ENCODE peak calls at places on chromosomes 7 and 10, in six cellular contexts. One of them, this sample, is unnamed.

GRCh38 chr7:129169171-129169643 is 19.2 kb upstream of the SMO start:
- DNase-seq in foreskin fibroblast: peak; percentile 35
- DNase-seq in substantia nigra: no peak
- DNase-seq in stimulated activated CD8-positive, alpha-beta memory T cell treated with anti-CD3 and anti-CD28 coated beads, Interleukin-7, amount 100 ng/mL, for 24 hours: no peak
- DNase-seq in AML-193: no peak
- DNase-seq in astrocyte of the cerebellum: no peak
- DNase-seq in this sample: no peak

GRCh38 chr10:73999703-74000102 is 1.8 kb downstream of the VCL start:
- DNase-seq in foreskin fibroblast: peak; percentile 60
- DNase-seq in substantia nigra: no peak
- DNase-seq in stimulated activated CD8-positive, alpha-beta memory T cell treated with anti-CD3 and anti-CD28 coated beads, Interleukin-7, amount 100 ng/mL, for 24 hours: no peak
- DNase-seq in AML-193: no peak
- DNase-seq in astrocyte of the cerebellum: no peak
- DNase-seq in this sample: peak; percentile 49

GRCh38 chr7:15747187-15748111 is 61.0 kb upstream of the MEOX2 start:
- DNase-seq in foreskin fibroblast: peak; percentile 32
- DNase-seq in substantia nigra: no peak
- DNase-seq in stimulated activated CD8-positive, alpha-beta memory T cell treated with anti-CD3 and anti-CD28 coated beads, Interleukin-7, amount 100 ng/mL, for 24 hours: no peak
- DNase-seq in AML-193: no peak
- DNase-seq in astrocyte of the cerebellum: no peak
- DNase-seq in this sample: no peak

GRCh38 chr10:114544045-114544659 is 113.9 kb downstream of the ABLIM1 start:
- DNase-seq in foreskin fibroblast: no peak
- DNase-seq in substantia nigra: no peak
- DNase-seq in stimulated activated CD8-positive, alpha-beta memory T cell treated with anti-CD3 and anti-CD28 coated beads, Interleukin-7, amount 100 ng/mL, for 24 hours: peak; percentile 26
- DNase-seq in AML-193: peak; percentile 83
- DNase-seq in astrocyte of the cerebellum: no peak
- DNase-seq in this sample: no peak

GRCh38 chr10:79496896-79497295 is 15.4 kb upstream of the EIF5AL1 start:
- DNase-seq in foreskin fibroblast: no peak
- DNase-seq in substantia nigra: no peak
- DNase-seq in stimulated activated CD8-positive, alpha-beta memory T cell treated with anti-CD3 and anti-CD28 coated beads, Interleukin-7, amount 100 ng/mL, for 24 hours: no peak
- DNase-seq in AML-193: no peak
- DNase-seq in astrocyte of the cerebellum: no peak
- DNase-seq in this sample: no peak

GRCh38 chr7:6057316-6058128 is 26.3 kb downstream of the ANKRD61 start:
- DNase-seq in foreskin fibroblast: no peak
- DNase-seq in substantia nigra: no peak
- DNase-seq in stimulated activated CD8-positive, alpha-beta memory T cell treated with anti-CD3 and anti-CD28 coated beads, Interleukin-7, amount 100 ng/mL, for 24 hours: no peak
- DNase-seq in AML-193: no peak
- DNase-seq in astrocyte of the cerebellum: no peak
- DNase-seq in this sample: no peak

GRCh38 chr10:29344073-29344820 is 55.4 kb downstream of the LYZL1 start:
- DNase-seq in foreskin fibroblast: peak; percentile 36
- DNase-seq in substantia nigra: no peak
- DNase-seq in stimulated activated CD8-positive, alpha-beta memory T cell treated with anti-CD3 and anti-CD28 coated beads, Interleukin-7, amount 100 ng/mL, for 24 hours: no peak
- DNase-seq in AML-193: no peak
- DNase-seq in astrocyte of the cerebellum: no peak
- DNase-seq in this sample: peak; percentile 35

GRCh38 chr10:77564781-77565589 is 72.6 kb downstream of the KCNMA1 start:
- DNase-seq in foreskin fibroblast: peak; percentile 70
- DNase-seq in substantia nigra: no peak
- DNase-seq in stimulated activated CD8-positive, alpha-beta memory T cell treated with anti-CD3 and anti-CD28 coated beads, Interleukin-7, amount 100 ng/mL, for 24 hours: no peak
- DNase-seq in AML-193: no peak
- DNase-seq in astrocyte of the cerebellum: no peak
- DNase-seq in this sample: peak; percentile 70

GRCh38 chr10:15137636-15138035 is 30.9 kb downstream of the NMT2 start:
- DNase-seq in foreskin fibroblast: peak; percentile 59
- DNase-seq in substantia nigra: no peak
- DNase-seq in stimulated activated CD8-positive, alpha-beta memory T cell treated with anti-CD3 and anti-CD28 coated beads, Interleukin-7, amount 100 ng/mL, for 24 hours: no peak
- DNase-seq in AML-193: no peak
- DNase-seq in astrocyte of the cerebellum: no peak
- DNase-seq in this sample: no peak

GRCh38 chr7:134991469-134992339 is 5.4 kb downstream of the AGBL3 start:
- DNase-seq in foreskin fibroblast: no peak
- DNase-seq in substantia nigra: no peak
- DNase-seq in stimulated activated CD8-positive, alpha-beta memory T cell treated with anti-CD3 and anti-CD28 coated beads, Interleukin-7, amount 100 ng/mL, for 24 hours: no peak
- DNase-seq in AML-193: no peak
- DNase-seq in astrocyte of the cerebellum: peak; percentile 29
- DNase-seq in this sample: peak; percentile 5

GRCh38 chr7:52909935-52910334 is 125.5 kb upstream of the POM121L12 start:
- DNase-seq in foreskin fibroblast: no peak
- DNase-seq in substantia nigra: no peak
- DNase-seq in stimulated activated CD8-positive, alpha-beta memory T cell treated with anti-CD3 and anti-CD28 coated beads, Interleukin-7, amount 100 ng/mL, for 24 hours: no peak
- DNase-seq in AML-193: no peak
- DNase-seq in astrocyte of the cerebellum: no peak
- DNase-seq in this sample: no peak

GRCh38 chr10:88763441-88763840 is 3.6 kb downstream of the LIPN start:
- DNase-seq in foreskin fibroblast: peak; percentile 52
- DNase-seq in substantia nigra: no peak
- DNase-seq in stimulated activated CD8-positive, alpha-beta memory T cell treated with anti-CD3 and anti-CD28 coated beads, Interleukin-7, amount 100 ng/mL, for 24 hours: no peak
- DNase-seq in AML-193: no peak
- DNase-seq in astrocyte of the cerebellum: no peak
- DNase-seq in this sample: no peak

GRCh38 chr10:25444266-25444665 is 269.5 kb downstream of the GPR158 start:
- DNase-seq in foreskin fibroblast: no peak
- DNase-seq in substantia nigra: no peak
- DNase-seq in stimulated activated CD8-positive, alpha-beta memory T cell treated with anti-CD3 and anti-CD28 coated beads, Interleukin-7, amount 100 ng/mL, for 24 hours: no peak
- DNase-seq in AML-193: no peak
- DNase-seq in astrocyte of the cerebellum: no peak
- DNase-seq in this sample: no peak

GRCh38 chr10:103661198-103661950 is 167.9 kb downstream of the NEURL1 start:
- DNase-seq in foreskin fibroblast: peak; percentile 96
- DNase-seq in substantia nigra: no peak
- DNase-seq in stimulated activated CD8-positive, alpha-beta memory T cell treated with anti-CD3 and anti-CD28 coated beads, Interleukin-7, amount 100 ng/mL, for 24 hours: no peak
- DNase-seq in AML-193: peak; percentile 50
- DNase-seq in astrocyte of the cerebellum: peak; percentile 71
- DNase-seq in this sample: peak; percentile 88

GRCh38 chr7:90816511-90817142 is 220.5 kb downstream of the CDK14 start:
- DNase-seq in foreskin fibroblast: peak; percentile 87
- DNase-seq in substantia nigra: no peak
- DNase-seq in stimulated activated CD8-positive, alpha-beta memory T cell treated with anti-CD3 and anti-CD28 coated beads, Interleukin-7, amount 100 ng/mL, for 24 hours: no peak
- DNase-seq in AML-193: no peak
- DNase-seq in astrocyte of the cerebellum: peak; percentile 96
- DNase-seq in this sample: peak; percentile 99

GRCh38 chr7:46933596-46933995 is 648.3 kb downstream of the TNS3 start:
- DNase-seq in foreskin fibroblast: peak; percentile 58
- DNase-seq in substantia nigra: no peak
- DNase-seq in stimulated activated CD8-positive, alpha-beta memory T cell treated with anti-CD3 and anti-CD28 coated beads, Interleukin-7, amount 100 ng/mL, for 24 hours: no peak
- DNase-seq in AML-193: no peak
- DNase-seq in astrocyte of the cerebellum: peak; percentile 26
- DNase-seq in this sample: no peak

GRCh38 chr10:18164093-18164492 is 23.9 kb downstream of the CACNB2 start:
- DNase-seq in foreskin fibroblast: peak; percentile 72
- DNase-seq in substantia nigra: no peak
- DNase-seq in stimulated activated CD8-positive, alpha-beta memory T cell treated with anti-CD3 and anti-CD28 coated beads, Interleukin-7, amount 100 ng/mL, for 24 hours: no peak
- DNase-seq in AML-193: no peak
- DNase-seq in astrocyte of the cerebellum: no peak
- DNase-seq in this sample: no peak

GRCh38 chr7:128831178-128831993 is 1.2 kb downstream of the FLNC start:
- DNase-seq in foreskin fibroblast: peak; percentile 89
- DNase-seq in substantia nigra: no peak
- DNase-seq in stimulated activated CD8-positive, alpha-beta memory T cell treated with anti-CD3 and anti-CD28 coated beads, Interleukin-7, amount 100 ng/mL, for 24 hours: no peak
- DNase-seq in AML-193: no peak
- DNase-seq in astrocyte of the cerebellum: peak; percentile 31
- DNase-seq in this sample: no peak

GRCh38 chr7:16667355-16667754 is 21.4 kb downstream of the BZW2 start:
- DNase-seq in foreskin fibroblast: no peak
- DNase-seq in substantia nigra: no peak
- DNase-seq in stimulated activated CD8-positive, alpha-beta memory T cell treated with anti-CD3 and anti-CD28 coated beads, Interleukin-7, amount 100 ng/mL, for 24 hours: no peak
- DNase-seq in AML-193: no peak
- DNase-seq in astrocyte of the cerebellum: no peak
- DNase-seq in this sample: no peak

GRCh38 chr10:74824184-74825032 is 2.0 kb upstream of the KAT6B start:
- DNase-seq in foreskin fibroblast: peak; percentile 62
- DNase-seq in substantia nigra: no peak
- DNase-seq in stimulated activated CD8-positive, alpha-beta memory T cell treated with anti-CD3 and anti-CD28 coated beads, Interleukin-7, amount 100 ng/mL, for 24 hours: no peak
- DNase-seq in AML-193: no peak
- DNase-seq in astrocyte of the cerebellum: no peak
- DNase-seq in this sample: no peak

GRCh38 chr10:17731331-17731730 is 20.7 kb upstream of the TMEM236 start:
- DNase-seq in foreskin fibroblast: no peak
- DNase-seq in substantia nigra: no peak
- DNase-seq in stimulated activated CD8-positive, alpha-beta memory T cell treated with anti-CD3 and anti-CD28 coated beads, Interleukin-7, amount 100 ng/mL, for 24 hours: no peak
- DNase-seq in AML-193: no peak
- DNase-seq in astrocyte of the cerebellum: no peak
- DNase-seq in this sample: no peak

GRCh38 chr10:69696073-69696731 is 66.2 kb downstream of the FAM241B start:
- DNase-seq in foreskin fibroblast: peak; percentile 83
- DNase-seq in substantia nigra: no peak
- DNase-seq in stimulated activated CD8-positive, alpha-beta memory T cell treated with anti-CD3 and anti-CD28 coated beads, Interleukin-7, amount 100 ng/mL, for 24 hours: no peak
- DNase-seq in AML-193: no peak
- DNase-seq in astrocyte of the cerebellum: peak; percentile 78
- DNase-seq in this sample: peak; percentile 91

This sample was measured in HFFc6.